ENCODE peak calls at places on chromosomes 4 and X, in five cellular contexts. N, R, Q, H and Z are unnamed samples.

GRCh38 chr4:16827762-16828724 is 70.4 kb downstream of the LDB2 start:
- DNase-seq in Q (no peak), H (no peak), R (no peak), N (no peak), Z (no peak)

GRCh38 chrX:53262918-53263394 is 18.4 kb downstream of the IQSEC2 start:
- DNase-seq in N (peak), Q (no peak), H (peak), R (no peak), Z (no peak)

GRCh38 chr4:176883681-176884418 is 91.1 kb upstream of the VEGFC start:
- DNase-seq in R (no peak), H (peak), Q (no peak), N (peak), Z (peak)

GRCh38 chr4:7726665-7727413 is 212.8 kb downstream of the AFAP1 start:
- DNase-seq in H (no peak), R (no peak), N (no peak), Q (no peak), Z (no peak)

GRCh38 chr4:74661427-74662171 is 132.7 kb downstream of the BTC start:
- DNase-seq in N (peak), Q (no peak), H (peak), R (no peak), Z (no peak)

GRCh38 chrX:39518451-39519212 is 579.1 kb downstream of the BCOR start:
- DNase-seq in H (no peak), Q (no peak), R (no peak), N (no peak), Z (no peak)

GRCh38 chr4:113708250-113708649 is 53.3 kb downstream of the CAMK2D start:
- DNase-seq in H (no peak), R (no peak), N (no peak), Q (no peak), Z (no peak)

GRCh38 chrX:121365572-121366161 is 318.3 kb downstream of the GLUD2 start:
- DNase-seq in N (no peak), H (no peak), R (no peak), Q (no peak), Z (no peak)

GRCh38 chr4:16544251-16544721 is 318.0 kb upstream of the TAPT1 start:
- DNase-seq in R (peak), Q (peak), N (no peak), H (no peak), Z (no peak)

GRCh38 chrX:8815460-8816065 is 14.4 kb upstream of the FAM9A start:
- DNase-seq in R (no peak), H (peak), Q (no peak), N (peak), Z (peak)

GRCh38 chr4:46975144-46975543 is 18.2 kb downstream of the GABRA4 start:
- DNase-seq in H (no peak), R (no peak), Q (no peak), N (no peak), Z (no peak)

GRCh38 chrX:57227691-57228090 is 58.8 kb upstream of the FAAH2 start:
- DNase-seq in H (no peak), N (no peak), Q (no peak), R (no peak), Z (no peak)

GRCh38 chrX:152895724-152896420 is 2.0 kb upstream of the ZNF185 start:
- DNase-seq in H (no peak), R (no peak), Q (no peak), N (peak), Z (no peak)

GRCh38 chr4:148164529-148164928 is 277.7 kb downstream of the NR3C2 start:
- DNase-seq in H (no peak), Q (no peak), R (no peak), N (no peak), Z (no peak)

GRCh38 chr4:153788419-153789276 is at the start of gene SFRP2:
- DNase-seq in R (no peak), N (no peak), Q (peak), H (no peak), Z (no peak)

GRCh38 chr4:153792893-153793227 is 4.0 kb upstream of the SFRP2 start:
- DNase-seq in H (no peak), R (no peak), N (no peak), Q (no peak), Z (no peak)

GRCh38 chr4:153792007-153792892 is 3.4 kb upstream of the SFRP2 start:
- DNase-seq in N (peak), R (no peak), Q (peak), H (peak), Z (no peak)

GRCh38 chr4:153789741-153790651 is 1.1 kb upstream of the SFRP2 start:
- DNase-seq in Q (peak), R (no peak), N (peak), H (no peak), Z (no peak)

DNA sequence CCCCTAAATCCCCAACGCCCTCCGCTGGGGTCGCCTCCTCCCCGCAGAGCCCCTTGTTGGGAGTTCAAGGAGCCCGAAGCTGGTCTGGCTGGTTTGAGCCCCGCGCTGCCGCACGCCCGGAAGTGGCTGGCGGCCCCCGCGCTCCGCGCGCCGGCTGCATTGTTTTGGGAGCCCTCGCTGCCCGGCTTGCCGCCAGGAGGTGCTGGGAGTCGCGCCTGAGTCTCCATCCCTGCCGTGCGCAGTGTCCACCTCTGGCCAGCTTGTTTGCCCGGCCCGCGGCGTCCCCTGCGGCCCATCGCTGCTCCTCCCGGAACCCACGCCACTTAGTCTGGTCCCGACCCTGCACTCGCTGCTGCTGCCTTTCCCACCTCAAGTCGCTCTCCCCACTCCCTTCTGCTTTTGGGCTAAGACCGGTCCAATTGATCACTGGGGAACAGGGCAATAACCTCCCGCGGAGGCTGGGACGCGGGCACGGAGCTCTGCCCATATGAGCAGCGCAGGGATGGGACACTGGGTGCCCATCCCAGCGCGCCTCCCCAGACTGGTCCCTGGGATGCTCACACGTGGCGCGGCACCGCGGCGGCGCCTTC is 2.2 kb upstream of the SFRP2 start:
- DNase-seq in N (peak), H (peak), Q (peak), R (no peak), Z (no peak)
- H3K4me3 ChIP-seq in N (peak), H (no peak), Q (peak), R (no peak), Z (peak)

GRCh38 chr4:88591787-88592599 is at the start of gene HERC3:
- DNase-seq in H (peak), N (peak), R (peak), Q (peak), Z (no peak)
- TF ChIP-seq CTCF in H (peak), N (peak), R (no peak), Q (no peak), Z (no peak)

GRCh38 chrX:47483310-47484268 is 567 bp upstream of the ZNF41 start:
- DNase-seq in N (peak), R (peak), Q (peak), H (peak), Z (no peak)

GRCh38 chrX:47482512-47483309 is at the start of gene ZNF41:
- DNase-seq in R (peak), H (peak), Q (peak), N (peak), Z (peak)

GRCh38 chrX:47482065-47482511 is 934 bp downstream of the ZNF41 start:
- DNase-seq in N (no peak), H (no peak), R (no peak), Q (no peak), Z (no peak)

GRCh38 chrX:47484885-47485284 is 1.9 kb upstream of the ZNF41 start:
- DNase-seq in H (no peak), R (no peak), Q (no peak), N (no peak), Z (no peak)

GRCh38 chrX:47481160-47481559 is 1.9 kb downstream of the ZNF41 start:
- DNase-seq in N (no peak), R (no peak), H (no peak), Q (no peak), Z (no peak)
- H3K4me3 ChIP-seq in N (no peak), R (no peak), H (no peak), Q (no peak), Z (peak)

GRCh38 chrX:93259029-93259428 is 414.3 kb downstream of the NAP1L3 start:
- DNase-seq in R (no peak), N (no peak), H (no peak), Q (no peak), Z (no peak)
- TF ChIP-seq CTCF in R (no peak), N (no peak), H (no peak), Q (no peak), Z (no peak)

GRCh38 chrX:115189646-115190635 is 731 bp downstream of the RBMXL3 start:
- DNase-seq in Q (no peak), R (no peak), N (no peak), H (no peak), Z (no peak)
- H3K4me3 ChIP-seq in Q (no peak), R (no peak), N (no peak), H (no peak), Z (no peak)

GRCh38 chrX:151754042-151754419 is 19.5 kb downstream of the CNGA2 start:
- DNase-seq in H (peak), R (no peak), N (peak), Q (no peak), Z (no peak)

GRCh38 chrX:151752847-151753246 is 18.3 kb downstream of the CNGA2 start:
- DNase-seq in Q (no peak), N (no peak), H (no peak), R (no peak), Z (no peak)

GRCh38 chrX:151746502-151746901 is 12.0 kb downstream of the CNGA2 start:
- DNase-seq in N (no peak), Q (no peak), H (no peak), R (no peak), Z (no peak)

GRCh38 chrX:151753313-151754041 is 18.9 kb downstream of the CNGA2 start:
- DNase-seq in Q (peak), N (peak), R (peak), H (peak), Z (no peak)

GRCh38 chrX:151750511-151750910 is 16.0 kb downstream of the CNGA2 start:
- DNase-seq in H (no peak), Q (no peak), R (no peak), N (no peak), Z (no peak)
- TF ChIP-seq CTCF in H (no peak), Q (no peak), R (no peak), N (no peak), Z (no peak)

DNA sequence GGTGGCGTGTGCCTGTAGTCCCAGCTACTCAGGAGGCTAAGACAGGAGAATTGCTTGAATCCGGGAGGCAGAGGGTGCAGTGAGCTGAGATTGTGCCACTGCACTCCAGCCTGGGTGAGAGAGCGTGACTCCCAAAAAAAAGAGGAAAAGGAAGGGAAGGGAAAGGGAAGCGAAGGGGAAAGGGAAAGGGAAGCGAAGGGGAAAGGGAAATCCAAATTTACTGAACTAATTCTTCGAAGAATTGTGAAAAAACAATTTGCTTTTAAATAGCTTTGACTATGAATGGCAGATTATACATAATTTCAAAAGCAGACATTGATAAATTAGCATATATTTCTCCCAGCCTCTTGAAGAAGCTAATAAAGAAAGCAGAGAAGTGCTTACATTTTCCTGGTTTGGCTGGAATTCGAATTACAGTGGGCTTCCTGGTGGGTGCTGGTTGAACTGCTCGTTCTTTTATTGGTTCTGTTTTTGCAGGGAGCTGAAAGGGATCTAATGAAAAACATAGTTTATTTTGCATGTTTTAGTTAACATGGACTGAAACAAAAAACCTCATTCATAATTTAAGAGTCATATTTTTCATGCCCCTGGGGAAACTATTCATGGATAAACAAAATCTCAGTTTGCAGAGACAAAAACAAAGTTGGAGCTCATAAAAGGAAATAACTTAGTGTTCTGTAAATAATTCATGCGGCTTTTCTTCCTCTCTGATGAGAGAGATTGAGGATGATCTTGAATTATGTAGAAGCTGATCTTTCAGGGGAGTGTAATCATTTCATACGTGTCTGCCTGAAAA is 66.0 kb downstream of the RPS3A start:
- DNase-seq in R (no peak), N (peak), Q (no peak), H (peak), Z (no peak)
- H3K4me3 ChIP-seq in R (no peak), N (no peak), Q (no peak), H (no peak), Z (no peak)